ENCODE peak calls at places on chromosomes 4 and X, in seven cellular contexts. U is A549, W is HCT116, M is GM12878, I is HL-60, J is K562, K is GM23338. F is an unnamed sample.

GRCh38 chrX:47222776-47223350 is 4.4 kb downstream of the CDK16 start:
- DNase-seq in U (no peak), W (no peak), M (no peak), I (no peak), J (peak), K (peak), F (no peak)

GRCh38 chr4:124277691-124278090 is 434.8 kb downstream of the ANKRD50 start:
- DNase-seq in U (no peak), W (no peak), M (no peak), I (no peak), J (no peak), K (no peak), F (no peak)

GRCh38 chrX:17689971-17690409 is 47.3 kb upstream of the SCML1 start:
- DNase-seq in U (peak), W (peak), M (peak), I (peak), J (peak), K (peak), F (peak)

GRCh38 chr4:17517664-17518063 is 2.7 kb downstream of the CLRN2 start:
- DNase-seq in U (no peak), W (no peak), M (no peak), I (no peak), J (no peak), K (peak), F (no peak)

GRCh38 chrX:105636667-105637066 is 185.7 kb upstream of the NRK start:
- DNase-seq in U (no peak), W (no peak), M (no peak), I (no peak), J (no peak), K (peak), F (no peak)

GRCh38 chr4:109302366-109303140 is at the start of gene COL25A1:
- DNase-seq in U (peak), W (no peak), M (no peak), I (no peak), J (no peak), K (peak), F (no peak)

GRCh38 chr4:154743683-154744340 is at the start of gene LRAT:
- DNase-seq in U (peak), W (peak), M (no peak), I (no peak), J (peak), K (peak), F (no peak)

GRCh38 chr4:169144061-169144600 is 126.6 kb downstream of the SH3RF1 start:
- DNase-seq in U (no peak), W (no peak), M (no peak), I (no peak), J (no peak), K (no peak), F (no peak)

GRCh38 chr4:149884046-149884445 is 68.4 kb upstream of the IQCM start:
- DNase-seq in U (no peak), W (no peak), M (no peak), I (no peak), J (no peak), K (no peak), F (no peak)

GRCh38 chr4:11635336-11635735 is 206.6 kb upstream of the HS3ST1 start:
- DNase-seq in U (peak), W (peak), M (no peak), I (no peak), J (no peak), K (no peak), F (no peak)

GRCh38 chrX:40867352-40867751 is 132.0 kb upstream of the MED14 start:
- DNase-seq in U (peak), W (peak), M (no peak), I (no peak), J (no peak), K (no peak), F (peak)

GRCh38 chr4:127656047-127656680 is 23.4 kb downstream of the INTU start:
- DNase-seq in U (no peak), W (no peak), M (no peak), I (no peak), J (no peak), K (no peak), F (no peak)

GRCh38 chr4:186728631-186729271 is 5.1 kb upstream of the FAT1 start:
- DNase-seq in U (peak), W (peak), M (no peak), I (no peak), J (no peak), K (peak), F (peak)

GRCh38 chr4:170089743-170090666 is at the start of gene AADAT:
- DNase-seq in U (peak), W (peak), M (no peak), I (peak), J (peak), K (peak), F (peak)

GRCh38 chrX:153722704-153723350 is 1.4 kb downstream of the BCAP31 start:
- DNase-seq in U (no peak), W (no peak), M (no peak), I (peak), J (no peak), K (no peak), F (no peak)

GRCh38 chrX:8984231-8984630 is 49.7 kb downstream of the FAM9B start:
- DNase-seq in U (no peak), W (no peak), M (no peak), I (no peak), J (no peak), K (no peak), F (no peak)

GRCh38 chr4:170386974-170387373 is 297.2 kb upstream of the AADAT start:
- DNase-seq in U (no peak), W (no peak), M (no peak), I (no peak), J (no peak), K (no peak), F (no peak)

GRCh38 chrX:122941801-122942200 is 242.3 kb upstream of the GRIA3 start:
- DNase-seq in U (no peak), W (no peak), M (no peak), I (no peak), J (no peak), K (no peak), F (no peak)

GRCh38 chr4:16123356-16124084 is 39.7 kb upstream of the PROM1 start:
- DNase-seq in U (no peak), W (no peak), M (no peak), I (peak), J (no peak), K (no peak), F (no peak)

GRCh38 chrX:65581661-65582339 is 47.2 kb upstream of the LAS1L start:
- DNase-seq in U (peak), W (peak), M (no peak), I (peak), J (peak), K (peak), F (peak)

GRCh38 chr4:156889616-156890594 is 81.7 kb downstream of the PDGFC start:
- DNase-seq in U (no peak), W (no peak), M (no peak), I (no peak), J (no peak), K (no peak), F (no peak)

GRCh38 chr4:15339732-15340131 is 88.1 kb upstream of the C1QTNF7 start:
- DNase-seq in U (no peak), W (no peak), M (no peak), I (no peak), J (no peak), K (no peak), F (no peak)

GRCh38 chrX:150688911-150689451 is 4.2 kb upstream of the MTMR1 start:
- DNase-seq in U (peak), W (peak), M (no peak), I (no peak), J (peak), K (peak), F (peak)

GRCh38 chrX:67622053-67622452 is 78.2 kb downstream of the AR start:
- DNase-seq in U (no peak), W (no peak), M (no peak), I (no peak), J (no peak), K (no peak), F (no peak)

GRCh38 chr4:92163348-92163747 is 140.4 kb upstream of the GRID2 start:
- DNase-seq in U (peak), W (peak), M (no peak), I (no peak), J (no peak), K (peak), F (no peak)

DNA sequence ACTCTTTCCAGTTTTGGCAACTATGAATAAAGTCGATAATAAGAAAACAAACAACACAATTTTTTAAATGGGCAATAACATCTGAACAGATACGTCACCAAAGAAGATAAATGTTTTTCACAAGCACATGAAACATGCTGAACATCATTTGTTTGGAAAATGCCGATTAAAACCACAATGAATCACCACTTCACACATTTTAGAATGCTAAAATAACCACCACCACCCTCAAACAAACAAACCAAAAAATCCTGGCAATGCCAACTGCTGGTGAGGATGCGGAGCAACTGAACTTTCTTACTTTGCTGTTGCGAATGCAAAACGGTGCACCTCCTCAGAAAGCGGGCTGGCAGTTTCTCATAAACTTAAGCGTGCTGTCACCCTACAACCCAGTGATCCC is 115.9 kb downstream of the NSUN7 start:
- DNase-seq in U (no peak), W (no peak), M (no peak), I (no peak), J (no peak), K (no peak), F (no peak)
- TF ChIP-seq REST in U (no peak), W (no peak), M (no peak), I (no peak), J (no peak), K (no peak), F (no peak)

GRCh38 chrX:55340896-55341433 is 76.2 kb upstream of the PAGE3 start:
- DNase-seq in U (no peak), W (no peak), M (no peak), I (no peak), J (no peak), K (peak), F (no peak)

DNA sequence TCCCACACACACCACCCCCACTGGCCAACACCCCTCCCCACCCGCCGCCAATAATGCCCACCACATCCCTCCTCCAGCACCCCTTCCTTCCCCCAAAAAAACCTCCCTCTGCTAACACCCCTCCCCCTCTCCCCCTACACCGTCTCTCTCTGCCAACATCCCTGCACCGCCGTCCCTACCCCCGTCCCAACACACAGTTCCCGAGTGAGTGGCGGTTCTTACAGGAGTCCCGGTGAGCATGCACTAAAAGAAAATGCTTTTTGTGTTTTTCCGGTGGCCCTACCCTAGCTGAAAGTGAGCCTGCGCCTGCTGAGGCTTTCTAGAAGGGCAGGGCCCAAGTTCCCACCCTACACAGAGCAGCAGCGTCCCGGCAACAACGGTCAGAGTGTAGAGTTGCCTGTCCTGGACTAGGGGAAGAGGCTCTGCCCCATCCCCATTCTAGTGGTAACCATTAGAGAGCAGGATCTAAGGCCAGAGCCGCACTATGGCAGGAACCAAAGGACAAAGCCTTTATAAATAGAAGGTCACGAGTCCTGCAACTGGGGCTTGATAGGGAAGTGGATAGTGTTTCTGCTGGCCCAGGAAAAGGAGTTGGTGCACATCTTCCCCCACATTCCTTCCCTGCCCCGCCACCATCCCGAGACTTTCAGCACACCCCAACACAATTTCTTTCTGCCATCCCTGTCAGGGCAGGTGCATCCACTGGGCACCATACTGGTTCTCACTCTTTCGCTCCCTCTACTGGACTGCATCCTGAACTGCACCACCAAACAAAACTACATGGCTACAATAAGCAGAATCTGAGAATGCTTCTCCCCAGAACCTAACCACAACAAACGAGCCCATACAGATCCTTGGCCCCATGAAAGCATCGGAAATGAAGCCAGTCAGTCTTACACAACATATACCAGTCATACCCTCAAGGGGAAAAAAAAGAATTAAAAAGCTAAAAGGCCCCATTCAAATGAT is 78.1 kb upstream of the PAGE3 start:
- DNase-seq in U (peak), W (no peak), M (peak), I (peak), J (peak), K (peak), F (peak)
- TF ChIP-seq REST in U (no peak), W (no peak), M (no peak), I (no peak), J (no peak), K (no peak), F (no peak)

GRCh38 chrX:134810211-134810610 is 151.9 kb upstream of the PLAC1 start:
- DNase-seq in U (no peak), W (no peak), M (no peak), I (no peak), J (peak), K (no peak), F (no peak)

GRCh38 chrX:134813697-134814096 is 155.4 kb upstream of the PLAC1 start:
- DNase-seq in U (no peak), W (no peak), M (no peak), I (no peak), J (no peak), K (no peak), F (no peak)
- TF ChIP-seq REST in U (no peak), W (no peak), M (no peak), I (no peak), J (no peak), K (no peak), F (no peak)

GRCh38 chr4:40043786-40044185 is 12.9 kb upstream of the N4BP2 start:
- DNase-seq in U (no peak), W (no peak), M (no peak), I (no peak), J (no peak), K (no peak), F (no peak)

GRCh38 chr4:40040908-40041307 is 15.7 kb upstream of the N4BP2 start:
- DNase-seq in U (no peak), W (no peak), M (no peak), I (no peak), J (no peak), K (no peak), F (no peak)

GRCh38 chr4:40046311-40046980 is 10.2 kb upstream of the N4BP2 start:
- DNase-seq in U (peak), W (no peak), M (no peak), I (no peak), J (peak), K (no peak), F (peak)
- TF ChIP-seq REST in U (no peak), W (no peak), M (no peak), I (no peak), J (no peak), K (no peak), F (no peak)

GRCh38 chr4:139622856-139623255 is 42.8 kb upstream of the MGST2 start:
- DNase-seq in U (no peak), W (no peak), M (no peak), I (no peak), J (no peak), K (no peak), F (no peak)
- TF ChIP-seq REST in U (no peak), W (no peak), M (no peak), I (no peak), J (no peak), K (no peak), F (no peak)

GRCh38 chr4:182495111-182495510 is 251.9 kb downstream of the TENM3 start:
- DNase-seq in U (no peak), W (no peak), M (no peak), I (no peak), J (no peak), K (no peak), F (no peak)
- TF ChIP-seq REST in U (no peak), W (no peak), M (no peak), I (no peak), J (no peak), K (no peak), F (no peak)